ENCODE peak calls at places on chromosomes 7 and 10, in ten cellular contexts. D is mammary epithelial cell, X is HCT116, T is neural crest cell, M is fibroblast of the aortic adventitia, Q is GM13977, L is tibial artery, A is right atrium auricular region, G is A549, N is ovary. F is an unnamed sample.

GRCh38 chr7:44064791-44065430 is 456 bp downstream of the PGAM2 start:
- DNase-seq in D (no peak), X (no peak), T (no peak), M (no peak), Q (no peak), L (peak; percentile 24), A (no peak), G (no peak), N (peak; percentile 42), F (no peak)

GRCh38 chr7:93977551-93977950 is 26.6 kb downstream of the BET1 start:
- DNase-seq in D (no peak), X (no peak), T (no peak), M (no peak), Q (no peak), L (no peak), A (no peak), G (no peak), N (no peak), F (no peak)

GRCh38 chr7:114297121-114297520 is 117.5 kb upstream of the FOXP2 start:
- DNase-seq in D (no peak), X (no peak), T (no peak), M (no peak), Q (no peak), L (no peak), A (no peak), G (no peak), N (no peak), F (no peak)

GRCh38 chr10:120553911-120554310 is 96.9 kb downstream of the PLPP4 start:
- DNase-seq in D (no peak), X (no peak), T (no peak), M (no peak), Q (no peak), L (no peak), A (no peak), G (no peak), N (no peak), F (no peak)

GRCh38 chr7:73519867-73520672 is 2.0 kb downstream of the BAZ1B start:
- DNase-seq in D (peak; percentile 4), X (no peak), T (no peak), M (no peak), Q (no peak), L (no peak), A (no peak), G (no peak), N (no peak), F (no peak)

GRCh38 chr10:116470071-116470470 is 42.4 kb downstream of the PNLIPRP3 start:
- DNase-seq in D (peak; percentile 48), X (no peak), T (no peak), M (no peak), Q (no peak), L (no peak), A (no peak), G (no peak), N (no peak), F (no peak)

GRCh38 chr10:33155720-33156638 is 178.5 kb downstream of the NRP1 start:
- DNase-seq in D (peak; percentile 75), X (no peak), T (no peak), M (peak; percentile 85), Q (peak; percentile 35), L (no peak), A (peak; percentile 55), G (peak; percentile 89), N (no peak), F (no peak)

GRCh38 chr7:41189866-41190265 is 513.0 kb downstream of the INHBA start:
- DNase-seq in D (peak; percentile 97), X (peak; percentile 33), T (no peak), M (peak; percentile 85), Q (no peak), L (no peak), A (no peak), G (peak; percentile 29), N (no peak), F (no peak)

GRCh38 chr7:151115121-151115835 is 29.0 kb downstream of the AGAP3 start:
- DNase-seq in D (peak; percentile 26), X (no peak), T (no peak), M (no peak), Q (peak; percentile 81), L (no peak), A (no peak), G (no peak), N (no peak), F (peak; percentile 69)

GRCh38 chr10:11178606-11179221 is 161.0 kb downstream of the CELF2 start:
- DNase-seq in D (no peak), X (no peak), T (no peak), M (peak; percentile 39), Q (peak; percentile 68), L (peak; percentile 48), A (no peak), G (no peak), N (no peak), F (no peak)

GRCh38 chr10:63520463-63521388 is 475 bp upstream of the REEP3 start:
- DNase-seq in D (peak; percentile 85), X (peak; percentile 48), T (peak; percentile 57), M (peak; percentile 55), Q (peak; percentile 88), L (peak; percentile 47), A (no peak), G (peak; percentile 58), N (peak; percentile 76), F (peak; percentile 71)

GRCh38 chr7:4805979-4806290 is 30.5 kb downstream of the AP5Z1 start:
- DNase-seq in D (no peak), X (no peak), T (no peak), M (no peak), Q (no peak), L (no peak), A (no peak), G (no peak), N (no peak), F (no peak)

GRCh38 chr7:132029369-132030160 is 473.1 kb upstream of the PODXL start:
- DNase-seq in D (peak; percentile 43), X (no peak), T (no peak), M (peak; percentile 15), Q (no peak), L (no peak), A (no peak), G (no peak), N (no peak), F (no peak)

GRCh38 chr10:108598320-108598695 is 1325.0 kb downstream of the XPNPEP1 start:
- DNase-seq in D (no peak), X (no peak), T (no peak), M (no peak), Q (no peak), L (no peak), A (no peak), G (no peak), N (no peak), F (no peak)

GRCh38 chr10:15494850-15495249 is 123.8 kb upstream of the FAM171A1 start:
- DNase-seq in D (no peak), X (no peak), T (no peak), M (no peak), Q (no peak), L (no peak), A (no peak), G (no peak), N (no peak), F (no peak)

DNA sequence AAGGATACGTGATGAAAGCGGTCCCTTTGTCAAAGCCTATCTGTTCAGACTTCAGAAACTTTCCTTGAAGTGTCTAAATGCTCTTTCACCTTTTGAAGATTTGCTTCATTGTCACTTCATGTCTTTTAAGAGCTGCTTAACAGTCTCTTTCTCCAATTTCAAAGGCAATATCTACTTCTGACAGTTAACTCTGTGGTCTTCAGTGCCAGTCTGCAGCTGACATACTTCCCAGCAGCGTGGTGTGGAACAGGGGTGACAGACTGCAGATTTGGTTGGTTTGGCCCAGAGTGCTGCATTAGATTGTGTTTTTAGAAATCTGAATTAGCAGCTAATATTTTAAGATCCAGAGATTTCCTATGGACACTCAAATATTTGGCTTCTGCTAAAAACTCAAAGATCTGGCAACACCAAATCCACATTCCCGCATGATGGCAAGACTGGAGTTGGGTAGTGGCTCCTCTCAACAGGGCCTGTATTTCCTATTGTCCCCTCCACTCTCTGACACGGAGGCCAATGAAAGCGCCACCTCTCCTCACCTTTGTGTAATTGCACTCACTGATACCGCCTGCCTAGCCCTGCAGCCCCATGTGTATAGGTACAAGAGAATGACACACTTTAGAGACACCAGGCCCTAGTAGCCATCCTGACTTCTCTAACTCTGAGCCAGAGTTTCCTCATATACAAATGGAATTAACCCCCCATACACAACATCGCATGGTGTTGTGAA is 11.5 kb downstream of the SCRN1 start:
- DNase-seq in D (no peak), X (peak; percentile 27), T (no peak), M (no peak), Q (no peak), L (no peak), A (no peak), G (peak; percentile 15), N (no peak), F (peak; percentile 27)
- TF ChIP-seq CTCF in D (no peak), X (peak; percentile 54), T (peak; percentile 28), M (no peak), Q (no peak), L (no peak), A (no peak), G (no peak), N (no peak), F (peak; percentile 20)

GRCh38 chr7:51253157-51253556 is 63.5 kb downstream of the COBL start:
- DNase-seq in D (no peak), X (no peak), T (no peak), M (no peak), Q (no peak), L (no peak), A (peak; percentile 23), G (no peak), N (no peak), F (no peak)
- TF ChIP-seq CTCF in D (no peak), X (peak; percentile 42), T (peak; percentile 38), M (no peak), Q (no peak), L (no peak), A (no peak), G (no peak), N (no peak), F (no peak)

DNA sequence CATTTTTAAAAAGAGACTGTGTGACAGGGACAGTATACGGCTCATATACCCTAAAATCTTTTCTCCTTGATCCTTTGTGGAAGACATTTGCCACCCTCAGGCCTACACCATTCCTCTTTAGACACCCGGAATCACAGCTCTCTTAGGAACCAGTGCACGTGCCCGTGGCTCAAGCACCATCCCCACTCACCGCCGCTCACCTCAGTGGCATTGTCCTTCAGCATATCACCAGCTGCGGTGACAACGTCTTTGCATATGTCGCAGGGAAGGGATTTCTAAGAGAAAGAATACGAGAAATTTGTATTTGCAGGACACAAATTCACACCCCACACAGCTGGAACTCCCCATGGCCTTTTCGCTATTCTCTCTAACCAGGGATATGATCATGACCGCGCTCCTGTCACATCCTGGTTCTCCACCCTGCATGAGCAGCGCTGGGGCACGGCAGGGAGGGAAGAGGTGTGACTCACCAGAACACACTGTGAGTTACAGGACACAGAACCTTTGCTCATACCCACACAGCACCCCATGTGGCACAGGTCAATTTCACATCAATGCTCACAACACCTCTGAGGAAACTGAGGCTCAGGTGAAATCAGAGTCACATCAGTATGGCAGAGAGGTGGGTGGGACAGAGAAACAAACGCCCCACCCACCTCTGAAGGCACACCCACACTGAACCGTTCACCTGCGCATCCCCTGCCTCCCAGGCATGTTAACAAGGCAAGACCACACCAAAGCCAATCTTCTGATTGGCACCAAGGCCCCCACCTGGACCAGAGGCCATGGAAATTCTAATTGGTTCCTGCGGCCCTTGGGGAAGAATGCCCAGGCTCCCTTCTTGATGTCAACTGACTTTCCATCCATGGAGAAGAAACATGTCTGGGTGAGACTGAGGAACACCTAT is 19.2 kb downstream of the PSAP start:
- DNase-seq in D (peak; percentile 83), X (no peak), T (no peak), M (no peak), Q (no peak), L (no peak), A (no peak), G (no peak), N (no peak), F (no peak)
- TF ChIP-seq CTCF in D (peak; percentile 6), X (no peak), T (no peak), M (no peak), Q (no peak), L (no peak), A (no peak), G (no peak), N (no peak), F (no peak)

GRCh38 chr10:18312385-18313145 is 172.3 kb downstream of the CACNB2 start:
- DNase-seq in D (peak; percentile 0), X (peak; percentile 15), T (no peak), M (peak; percentile 71), Q (peak; percentile 23), L (no peak), A (no peak), G (peak; percentile 52), N (peak; percentile 56), F (peak; percentile 13)
- TF ChIP-seq CTCF in D (no peak), X (peak; percentile 62), T (peak; percentile 61), M (peak; percentile 48), Q (peak; percentile 28), L (no peak), A (no peak), G (peak; percentile 56), N (peak; percentile 46), F (peak; percentile 35)

F was measured in nephron progenitor cell.